ENCODE peak calls at places on chromosomes 12 and 14, in four cellular contexts. One of them, this sample, is unnamed.

GRCh38 chr12:64819816-64820402 is 4.5 kb upstream of the TBC1D30 start:
- DNase-seq in HepG2: no peak
- DNase-seq in GM12878: no peak
- DNase-seq in K562: no peak
- DNase-seq in this sample: no peak

GRCh38 chr12:120709976-120710804 is at the start of gene UNC119B:
- DNase-seq in GM12878: no peak
- DNase-seq in K562: peak
- DNase-seq in HepG2: no peak
- DNase-seq in this sample: peak

GRCh38 chr12:99984271-99985128 is at the start of gene ANKS1B:
- DNase-seq in HepG2: no peak
- DNase-seq in K562: peak
- DNase-seq in GM12878: no peak
- DNase-seq in this sample: peak

GRCh38 chr14:100297320-100298300 is 8.6 kb downstream of the SLC25A29 start:
- DNase-seq in K562: no peak
- DNase-seq in HepG2: no peak
- DNase-seq in GM12878: peak
- DNase-seq in this sample: no peak

GRCh38 chr14:103286460-103286859 is 47.6 kb upstream of the EIF5 start:
- DNase-seq in HepG2: no peak
- DNase-seq in K562: peak
- DNase-seq in GM12878: no peak
- DNase-seq in this sample: no peak

GRCh38 chr12:103758310-103759089 is 82.5 kb downstream of the NT5DC3 start:
- DNase-seq in K562: no peak
- DNase-seq in HepG2: no peak
- DNase-seq in GM12878: no peak
- DNase-seq in this sample: no peak

GRCh38 chr12:81610955-81611889 is 147.9 kb downstream of the PPFIA2 start:
- DNase-seq in GM12878: no peak
- DNase-seq in HepG2: peak
- DNase-seq in K562: no peak
- DNase-seq in this sample: peak

GRCh38 chr14:95891742-95892141 is 15.1 kb downstream of the TUNAR start:
- DNase-seq in HepG2: no peak
- DNase-seq in K562: no peak
- DNase-seq in GM12878: no peak
- DNase-seq in this sample: no peak

DNA sequence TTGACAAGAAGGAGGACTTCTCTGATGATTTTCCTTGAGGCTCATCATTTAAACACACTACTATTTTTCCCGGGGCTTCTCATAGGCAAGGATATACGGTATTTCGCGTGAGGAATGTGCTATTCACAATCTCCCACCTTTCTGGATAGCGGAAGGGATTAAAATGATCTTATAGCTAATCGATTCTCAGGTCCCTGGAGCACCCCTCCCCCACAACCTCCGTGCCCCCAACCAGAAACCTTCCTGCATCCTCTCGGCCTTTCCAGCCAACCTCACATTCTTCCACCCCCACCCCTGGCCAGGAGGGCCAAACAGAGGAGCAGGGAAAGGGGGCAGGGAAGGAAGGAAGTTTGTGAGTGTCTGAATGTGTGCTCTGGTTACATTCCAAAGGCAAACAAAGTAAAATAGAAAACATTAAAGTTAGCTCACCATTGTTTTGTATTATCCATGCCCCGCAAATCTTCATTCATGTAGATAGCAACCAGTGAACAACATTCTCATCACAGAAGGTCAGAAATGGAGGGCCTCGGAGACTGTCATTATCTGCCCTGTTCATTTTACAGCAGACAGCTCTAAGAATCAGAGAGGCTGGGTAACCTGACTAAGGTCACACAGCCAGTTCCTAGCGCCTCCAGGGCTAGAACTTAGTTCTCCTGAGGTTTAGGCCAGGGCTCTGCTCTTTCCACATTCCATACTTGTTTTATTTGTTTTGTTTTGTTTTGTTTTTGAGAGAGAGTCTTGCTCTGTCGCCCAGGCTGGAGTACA is 138.5 kb upstream of the CCND2 start:
- DNase-seq in GM12878: no peak
- DNase-seq in K562: no peak
- DNase-seq in HepG2: no peak
- DNase-seq in this sample: peak
- TF ChIP-seq ATF2 in GM12878: no peak
- TF ChIP-seq ATF2 in K562: no peak
- TF ChIP-seq ATF2 in HepG2: no peak
- TF ChIP-seq ATF2 in this sample: no peak

GRCh38 chr12:51863921-51864700 is 15.6 kb upstream of the FIGNL2 start:
- DNase-seq in HepG2: peak
- DNase-seq in GM12878: no peak
- DNase-seq in K562: no peak
- DNase-seq in this sample: peak

GRCh38 chr12:51864701-51865469 is 16.4 kb upstream of the FIGNL2 start:
- DNase-seq in K562: no peak
- DNase-seq in HepG2: no peak
- DNase-seq in GM12878: no peak
- DNase-seq in this sample: no peak

GRCh38 chr12:51865470-51865745 is 16.9 kb upstream of the FIGNL2 start:
- DNase-seq in HepG2: no peak
- DNase-seq in GM12878: no peak
- DNase-seq in K562: no peak
- DNase-seq in this sample: no peak

GRCh38 chr12:51862947-51863346 is 14.4 kb upstream of the FIGNL2 start:
- DNase-seq in HepG2: no peak
- DNase-seq in K562: no peak
- DNase-seq in GM12878: no peak
- DNase-seq in this sample: no peak

GRCh38 chr12:51863363-51863920 is 14.9 kb upstream of the FIGNL2 start:
- DNase-seq in GM12878: no peak
- DNase-seq in HepG2: no peak
- DNase-seq in K562: no peak
- DNase-seq in this sample: no peak
- TF ChIP-seq NR2C2 in GM12878: no peak
- TF ChIP-seq NR2C2 in HepG2: no peak
- TF ChIP-seq NR2C2 in K562: no peak
- TF ChIP-seq NR2C2 in this sample: no peak

GRCh38 chr12:123860369-123860768 is 98.3 kb downstream of the DNAH10 start:
- DNase-seq in GM12878: no peak
- DNase-seq in K562: no peak
- DNase-seq in HepG2: no peak
- DNase-seq in this sample: no peak

GRCh38 chr12:123861392-123861791 is 99.3 kb downstream of the DNAH10 start:
- DNase-seq in K562: no peak
- DNase-seq in HepG2: no peak
- DNase-seq in GM12878: no peak
- DNase-seq in this sample: no peak

GRCh38 chr12:123856681-123857080 is 94.6 kb downstream of the DNAH10 start:
- DNase-seq in K562: no peak
- DNase-seq in GM12878: no peak
- DNase-seq in HepG2: no peak
- DNase-seq in this sample: no peak

GRCh38 chr12:123858176-123858575 is 96.1 kb downstream of the DNAH10 start:
- DNase-seq in HepG2: no peak
- DNase-seq in GM12878: no peak
- DNase-seq in K562: no peak
- DNase-seq in this sample: no peak

DNA sequence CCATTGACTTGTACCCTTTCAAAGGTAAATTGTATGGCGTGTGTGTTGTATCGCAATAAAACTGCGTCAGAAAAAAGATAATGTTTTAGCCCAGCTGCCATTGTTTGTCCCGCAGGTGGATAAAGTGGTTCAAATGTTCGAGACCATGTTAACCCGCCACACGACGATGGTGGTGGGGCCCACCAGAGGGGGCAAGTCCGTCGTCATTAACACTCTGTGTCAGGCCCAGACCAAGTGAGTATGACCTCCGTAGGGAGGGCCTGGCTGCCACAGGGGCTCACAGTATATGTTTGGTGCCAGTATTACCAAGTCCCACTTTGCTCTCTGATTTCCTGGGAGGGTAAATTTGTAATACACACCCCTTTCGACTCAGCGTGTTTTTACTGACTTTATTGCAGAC is 96.9 kb downstream of the DNAH10 start:
- DNase-seq in GM12878: no peak
- DNase-seq in K562: peak
- DNase-seq in HepG2: no peak
- DNase-seq in this sample: peak
- TF ChIP-seq ATF2 in GM12878: no peak
- TF ChIP-seq ATF2 in K562: no peak
- TF ChIP-seq ATF2 in HepG2: no peak
- TF ChIP-seq ATF2 in this sample: no peak

GRCh38 chr12:52217223-52217622 is 15.8 kb upstream of the KRT7 start:
- DNase-seq in K562: no peak
- DNase-seq in GM12878: no peak
- DNase-seq in HepG2: no peak
- DNase-seq in this sample: no peak
- TF ChIP-seq NR2C2 in K562: no peak
- TF ChIP-seq NR2C2 in GM12878: no peak
- TF ChIP-seq NR2C2 in HepG2: no peak
- TF ChIP-seq NR2C2 in this sample: no peak

DNA sequence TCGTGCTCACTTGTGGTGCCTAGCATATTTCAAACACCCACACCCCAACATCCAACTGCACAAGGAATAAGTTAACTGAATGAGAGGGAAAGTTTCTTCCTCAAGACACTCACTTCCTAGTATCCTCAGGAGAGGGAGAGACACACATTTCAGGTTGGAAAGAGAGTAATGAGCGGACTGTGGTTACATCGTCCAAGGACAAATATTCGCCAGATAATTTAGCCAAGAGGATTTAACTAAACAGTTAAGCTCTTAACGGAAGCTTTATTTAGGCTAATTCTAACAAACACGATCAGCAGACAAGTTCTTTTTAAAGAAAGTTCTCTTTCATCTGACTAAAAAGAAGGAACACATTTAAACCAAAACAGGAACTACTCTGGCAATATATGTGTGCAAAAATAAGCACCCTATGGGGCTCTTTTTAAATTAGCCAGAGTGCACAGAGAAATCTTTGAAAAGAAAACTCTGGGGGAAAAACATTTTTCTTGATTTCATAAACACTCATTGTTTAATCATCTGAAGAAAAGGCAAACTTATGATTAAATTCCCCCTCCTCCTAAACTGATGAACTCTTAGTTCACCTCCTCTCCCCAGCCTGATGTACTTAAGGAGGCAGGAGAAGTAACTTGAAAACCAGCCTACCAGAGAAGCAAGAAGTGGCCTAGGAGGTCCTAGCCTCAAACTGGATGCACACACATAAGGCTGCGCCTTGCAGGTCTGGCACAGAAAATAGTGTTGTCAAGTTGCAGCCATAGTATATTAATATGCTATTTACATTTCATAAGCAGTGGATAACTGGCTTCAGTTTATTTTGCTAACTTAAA is 13.3 kb upstream of the BTG1 start:
- DNase-seq in K562: no peak
- DNase-seq in HepG2: no peak
- DNase-seq in GM12878: no peak
- DNase-seq in this sample: no peak
- TF ChIP-seq ATF2 in K562: no peak
- TF ChIP-seq ATF2 in HepG2: no peak
- TF ChIP-seq ATF2 in GM12878: peak
- TF ChIP-seq ATF2 in this sample: no peak

DNA sequence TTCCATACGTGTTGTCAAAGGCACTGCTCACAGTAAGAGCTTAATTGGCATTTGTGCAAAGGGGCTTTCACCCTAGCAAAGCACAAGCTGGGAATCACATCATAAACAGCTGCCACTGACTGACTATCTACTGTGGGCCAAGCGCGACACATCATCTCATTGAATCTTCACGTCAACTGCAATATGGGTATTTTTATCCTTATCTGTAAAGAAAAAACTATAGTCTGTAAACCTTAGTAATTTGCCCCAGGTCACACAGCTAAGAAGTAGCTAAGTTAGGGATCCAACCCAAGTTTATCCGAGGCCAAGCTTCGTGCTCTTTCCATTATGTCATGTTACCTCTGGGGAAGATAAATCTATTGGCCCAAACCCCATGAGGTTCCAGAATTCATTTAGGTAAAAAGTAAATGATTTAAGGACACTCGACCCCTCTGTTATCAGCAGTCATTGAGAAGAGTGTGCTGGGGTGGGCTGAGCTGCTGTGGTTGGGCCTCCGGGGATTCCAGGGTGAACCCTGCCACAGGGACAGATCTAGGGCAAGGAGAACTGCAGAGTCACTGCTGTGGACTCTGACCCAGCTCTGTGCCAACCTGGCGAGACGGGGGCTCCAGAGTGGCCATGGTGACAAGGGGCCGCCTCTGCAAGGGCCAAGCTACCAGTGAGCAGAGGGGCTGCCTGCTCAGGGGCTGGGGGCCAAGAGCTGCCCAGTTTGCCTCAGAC is 27.6 kb downstream of the NCKAP5L start:
- DNase-seq in GM12878: no peak
- DNase-seq in HepG2: peak
- DNase-seq in K562: no peak
- DNase-seq in this sample: no peak
- TF ChIP-seq NR2C2 in GM12878: no peak
- TF ChIP-seq NR2C2 in HepG2: no peak
- TF ChIP-seq NR2C2 in K562: no peak
- TF ChIP-seq NR2C2 in this sample: no peak

GRCh38 chr14:89025581-89026236 is 201.3 kb downstream of the TTC8 start:
- DNase-seq in K562: no peak
- DNase-seq in GM12878: no peak
- DNase-seq in HepG2: no peak
- DNase-seq in this sample: no peak

GRCh38 chr14:89027097-89027740 is 202.8 kb downstream of the TTC8 start:
- DNase-seq in GM12878: no peak
- DNase-seq in HepG2: peak
- DNase-seq in K562: peak
- DNase-seq in this sample: peak

GRCh38 chr14:89029961-89030694 is 205.7 kb downstream of the TTC8 start:
- DNase-seq in HepG2: no peak
- DNase-seq in K562: no peak
- DNase-seq in GM12878: no peak
- DNase-seq in this sample: no peak

GRCh38 chr14:89030921-89031320 is 206.5 kb downstream of the TTC8 start:
- DNase-seq in GM12878: no peak
- DNase-seq in HepG2: no peak
- DNase-seq in K562: no peak
- DNase-seq in this sample: no peak

GRCh38 chr14:89028462-89029134 is 204.1 kb downstream of the TTC8 start:
- DNase-seq in GM12878: no peak
- DNase-seq in HepG2: no peak
- DNase-seq in K562: no peak
- DNase-seq in this sample: no peak
- TF ChIP-seq ATF2 in GM12878: no peak
- TF ChIP-seq ATF2 in HepG2: no peak
- TF ChIP-seq ATF2 in K562: no peak
- TF ChIP-seq ATF2 in this sample: no peak